ENCODE peak calls at places on chromosomes 7 and 10, in six cellular contexts. U is mucosa of gallbladder; F is activated naive CD4-positive, alpha-beta T cell treated with Interleukin-2 at 50 U/mL for 16 hours; I is mammary epithelial cell; W is T1000; X is fibroblast of mammary gland. J is an unnamed sample.

GRCh38 chr10:78211476-78212110 is 177.9 kb downstream of the RPS24 start:
- DNase-seq in F (no peak), U (peak; percentile 28), X (peak; percentile 69), W (peak; percentile 21), I (peak; percentile 11), J (no peak)

GRCh38 chr7:155206286-155207020 is 91.2 kb upstream of the INSIG1 start:
- DNase-seq in W (peak; percentile 66), F (peak; percentile 83), U (peak; percentile 56), I (no peak), X (peak; percentile 97), J (peak; percentile 73)

GRCh38 chr10:72694476-72695369 is 2.8 kb downstream of the MCU start:
- DNase-seq in I (peak; percentile 24), X (peak; percentile 64), W (no peak), U (peak; percentile 34), F (no peak), J (no peak)

GRCh38 chr10:110176122-110176521 is 31.3 kb upstream of the MXI1 start:
- DNase-seq in X (no peak), F (no peak), I (no peak), U (no peak), W (no peak), J (no peak)

GRCh38 chr7:87797798-87798403 is 78.3 kb downstream of the SLC25A40 start:
- DNase-seq in I (peak; percentile 68), W (no peak), F (no peak), U (no peak), X (peak; percentile 62), J (no peak)

GRCh38 chr10:84375011-84375410 is 46.6 kb downstream of the CCSER2 start:
- DNase-seq in W (no peak), U (peak; percentile 47), X (peak; percentile 71), I (peak; percentile 51), F (no peak), J (no peak)

GRCh38 chr7:55348502-55348901 is 16.6 kb upstream of the LANCL2 start:
- DNase-seq in X (peak; percentile 69), W (no peak), I (peak; percentile 65), U (no peak), F (no peak), J (no peak)

GRCh38 chr10:61452655-61453641 is at the start of gene TMEM26:
- DNase-seq in U (peak; percentile 34), F (no peak), I (no peak), W (no peak), X (peak; percentile 38), J (peak; percentile 68)

GRCh38 chr7:51647486-51647885 is 330.9 kb upstream of the COBL start:
- DNase-seq in X (no peak), W (no peak), U (no peak), I (no peak), F (no peak), J (no peak)

GRCh38 chr7:155984609-155985405 is 172.5 kb upstream of the SHH start:
- DNase-seq in W (no peak), F (no peak), X (no peak), I (no peak), U (no peak), J (no peak)

GRCh38 chr10:118238573-118239240 is 103.4 kb downstream of the FAM204A start:
- DNase-seq in F (no peak), U (no peak), X (peak; percentile 70), I (peak; percentile 44), W (peak; percentile 8), J (no peak)

GRCh38 chr7:84700563-84701370 is 486.1 kb downstream of the SEMA3D start:
- DNase-seq in U (no peak), I (no peak), W (no peak), F (no peak), X (peak; percentile 13), J (no peak)

GRCh38 chr7:93150200-93150835 is 2.1 kb upstream of the SAMD9L start:
- DNase-seq in W (no peak), X (peak; percentile 52), U (no peak), I (peak; percentile 70), F (no peak), J (no peak)

GRCh38 chr7:72405871-72406270 is 6.3 kb downstream of the CALN1 start:
- DNase-seq in U (no peak), W (no peak), X (no peak), F (no peak), I (no peak), J (no peak)

GRCh38 chr7:13860734-13861133 is 128.7 kb downstream of the ETV1 start:
- DNase-seq in U (no peak), X (no peak), W (no peak), F (no peak), I (peak; percentile 28), J (no peak)

GRCh38 chr7:134654104-134654775 is 7.6 kb downstream of the BPGM start:
- DNase-seq in I (no peak), X (no peak), F (no peak), U (no peak), W (no peak), J (no peak)